ENCODE peak calls at places on chromosomes 13 and 19, in five cellular contexts. One of them, this sample, is unnamed.

GRCh38 chr13:41060723-41061074 is 610 bp upstream of the WBP4 start:
- DNase-seq in psoas muscle: peak
- DNase-seq in fibroblast of mammary gland: peak
- DNase-seq in heart right ventricle: peak
- DNase-seq in fibroblast of lung: no peak
- DNase-seq in this sample: peak

GRCh38 chr13:70784590-70784989 is 676.3 kb upstream of the KLHL1 start:
- DNase-seq in psoas muscle: no peak
- DNase-seq in fibroblast of mammary gland: no peak
- DNase-seq in heart right ventricle: no peak
- DNase-seq in fibroblast of lung: no peak
- DNase-seq in this sample: no peak

GRCh38 chr13:48773531-48774275 is 120.0 kb downstream of the CYSLTR2 start:
- DNase-seq in psoas muscle: no peak
- DNase-seq in fibroblast of mammary gland: no peak
- DNase-seq in heart right ventricle: no peak
- DNase-seq in fibroblast of lung: peak
- DNase-seq in this sample: no peak

GRCh38 chr13:32791545-32792172 is 205.4 kb downstream of the PDS5B start:
- DNase-seq in psoas muscle: no peak
- DNase-seq in fibroblast of mammary gland: peak
- DNase-seq in heart right ventricle: no peak
- DNase-seq in fibroblast of lung: no peak
- DNase-seq in this sample: no peak

GRCh38 chr19:46392252-46392801 is 21.0 kb downstream of the CCDC8 start:
- DNase-seq in psoas muscle: no peak
- DNase-seq in fibroblast of mammary gland: peak
- DNase-seq in heart right ventricle: no peak
- DNase-seq in fibroblast of lung: peak
- DNase-seq in this sample: peak

GRCh38 chr13:113321546-113321945 is 24.5 kb downstream of the LAMP1 start:
- DNase-seq in psoas muscle: peak
- DNase-seq in fibroblast of mammary gland: no peak
- DNase-seq in heart right ventricle: no peak
- DNase-seq in fibroblast of lung: no peak
- DNase-seq in this sample: no peak

GRCh38 chr13:25180795-25181537 is 8.9 kb upstream of the AMER2 start:
- DNase-seq in psoas muscle: no peak
- DNase-seq in fibroblast of mammary gland: no peak
- DNase-seq in heart right ventricle: no peak
- DNase-seq in fibroblast of lung: no peak
- DNase-seq in this sample: no peak

GRCh38 chr19:46364359-46364758 is 17.5 kb downstream of the PPP5C start:
- DNase-seq in psoas muscle: no peak
- DNase-seq in fibroblast of mammary gland: no peak
- DNase-seq in heart right ventricle: no peak
- DNase-seq in fibroblast of lung: no peak
- DNase-seq in this sample: no peak

GRCh38 chr19:7986321-7987083 is 18.9 kb downstream of the ELAVL1 start:
- DNase-seq in psoas muscle: no peak
- DNase-seq in fibroblast of mammary gland: peak
- DNase-seq in heart right ventricle: no peak
- DNase-seq in fibroblast of lung: peak
- DNase-seq in this sample: no peak

GRCh38 chr19:48685583-48685982 is 10.2 kb upstream of the FUT2 start:
- DNase-seq in psoas muscle: no peak
- DNase-seq in fibroblast of mammary gland: no peak
- DNase-seq in heart right ventricle: no peak
- DNase-seq in fibroblast of lung: no peak
- DNase-seq in this sample: no peak

GRCh38 chr13:80923907-80924306 is 583.0 kb upstream of the SPRY2 start:
- DNase-seq in psoas muscle: no peak
- DNase-seq in fibroblast of mammary gland: peak
- DNase-seq in heart right ventricle: no peak
- DNase-seq in fibroblast of lung: peak
- DNase-seq in this sample: no peak

GRCh38 chr13:27176772-27177171 is 5.2 kb upstream of the USP12 start:
- DNase-seq in psoas muscle: no peak
- DNase-seq in fibroblast of mammary gland: no peak
- DNase-seq in heart right ventricle: no peak
- DNase-seq in fibroblast of lung: no peak
- DNase-seq in this sample: no peak

GRCh38 chr19:45428385-45429231 is 4.9 kb upstream of the ERCC1 start:
- DNase-seq in psoas muscle: peak
- DNase-seq in fibroblast of mammary gland: peak
- DNase-seq in heart right ventricle: peak
- DNase-seq in fibroblast of lung: peak
- DNase-seq in this sample: peak

GRCh38 chr13:33441015-33441414 is 155.5 kb upstream of the STARD13 start:
- DNase-seq in psoas muscle: no peak
- DNase-seq in fibroblast of mammary gland: peak
- DNase-seq in heart right ventricle: no peak
- DNase-seq in fibroblast of lung: peak
- DNase-seq in this sample: no peak

GRCh38 chr19:33368074-33368864 is 5.2 kb upstream of the CEBPG start:
- DNase-seq in psoas muscle: no peak
- DNase-seq in fibroblast of mammary gland: peak
- DNase-seq in heart right ventricle: no peak
- DNase-seq in fibroblast of lung: peak
- DNase-seq in this sample: no peak

GRCh38 chr19:10816691-10817090 is 19.3 kb downstream of the TMED1 start:
- DNase-seq in psoas muscle: no peak
- DNase-seq in fibroblast of mammary gland: no peak
- DNase-seq in heart right ventricle: no peak
- DNase-seq in fibroblast of lung: no peak
- DNase-seq in this sample: no peak

GRCh38 chr13:34533941-34534340 is 408.1 kb upstream of the NBEA start:
- DNase-seq in psoas muscle: no peak
- DNase-seq in fibroblast of mammary gland: no peak
- DNase-seq in heart right ventricle: no peak
- DNase-seq in fibroblast of lung: no peak
- DNase-seq in this sample: no peak

GRCh38 chr13:41443969-41444368 is 13.4 kb upstream of the RGCC start:
- DNase-seq in psoas muscle: no peak
- DNase-seq in fibroblast of mammary gland: no peak
- DNase-seq in heart right ventricle: no peak
- DNase-seq in fibroblast of lung: no peak
- DNase-seq in this sample: no peak

GRCh38 chr19:28066161-28066560 is 1146.8 kb downstream of the UQCRFS1 start:
- DNase-seq in psoas muscle: no peak
- DNase-seq in fibroblast of mammary gland: no peak
- DNase-seq in heart right ventricle: no peak
- DNase-seq in fibroblast of lung: no peak
- DNase-seq in this sample: no peak

GRCh38 chr19:15316498-15316897 is 15.8 kb downstream of the BRD4 start:
- DNase-seq in psoas muscle: no peak
- DNase-seq in fibroblast of mammary gland: no peak
- DNase-seq in heart right ventricle: no peak
- DNase-seq in fibroblast of lung: no peak
- DNase-seq in this sample: no peak

GRCh38 chr13:101520672-101521071 is 68.2 kb downstream of the ITGBL1 start:
- DNase-seq in psoas muscle: no peak
- DNase-seq in fibroblast of mammary gland: peak
- DNase-seq in heart right ventricle: no peak
- DNase-seq in fibroblast of lung: peak
- DNase-seq in this sample: no peak

GRCh38 chr19:10586396-10586795 is 716 bp downstream of the AP1M2 start:
- DNase-seq in psoas muscle: no peak
- DNase-seq in fibroblast of mammary gland: no peak
- DNase-seq in heart right ventricle: no peak
- DNase-seq in fibroblast of lung: no peak
- DNase-seq in this sample: no peak

GRCh38 chr19:3827306-3827705 is 41.1 kb upstream of the MATK start:
- DNase-seq in psoas muscle: no peak
- DNase-seq in fibroblast of mammary gland: no peak
- DNase-seq in heart right ventricle: no peak
- DNase-seq in fibroblast of lung: no peak
- DNase-seq in this sample: no peak

GRCh38 chr19:46616631-46617322 is 8.1 kb downstream of the PTGIR start:
- DNase-seq in psoas muscle: peak
- DNase-seq in fibroblast of mammary gland: peak
- DNase-seq in heart right ventricle: peak
- DNase-seq in fibroblast of lung: peak
- DNase-seq in this sample: no peak

GRCh38 chr13:48977973-48978372 is 2.3 kb downstream of the FNDC3A start:
- DNase-seq in psoas muscle: no peak
- DNase-seq in fibroblast of mammary gland: peak
- DNase-seq in heart right ventricle: no peak
- DNase-seq in fibroblast of lung: no peak
- DNase-seq in this sample: no peak

GRCh38 chr19:47381653-47382279 is 32.7 kb downstream of the DHX34 start:
- DNase-seq in psoas muscle: no peak
- DNase-seq in fibroblast of mammary gland: no peak
- DNase-seq in heart right ventricle: no peak
- DNase-seq in fibroblast of lung: no peak
- DNase-seq in this sample: no peak

GRCh38 chr13:110912651-110913051 is 2.2 kb downstream of the ANKRD10 start:
- DNase-seq in psoas muscle: peak
- DNase-seq in fibroblast of mammary gland: peak
- DNase-seq in heart right ventricle: no peak
- DNase-seq in fibroblast of lung: peak
- DNase-seq in this sample: no peak

GRCh38 chr19:12015753-12016116 is 19.7 kb downstream of the ZNF433 start:
- DNase-seq in psoas muscle: no peak
- DNase-seq in fibroblast of mammary gland: no peak
- DNase-seq in heart right ventricle: no peak
- DNase-seq in fibroblast of lung: no peak
- DNase-seq in this sample: no peak

GRCh38 chr13:92621985-92622384 is 604.6 kb upstream of the GPC6 start:
- DNase-seq in psoas muscle: no peak
- DNase-seq in fibroblast of mammary gland: no peak
- DNase-seq in heart right ventricle: no peak
- DNase-seq in fibroblast of lung: no peak
- DNase-seq in this sample: no peak
- H3K4me3 ChIP-seq in psoas muscle: no peak
- H3K4me3 ChIP-seq in fibroblast of mammary gland: no peak
- H3K4me3 ChIP-seq in heart right ventricle: no peak
- H3K4me3 ChIP-seq in fibroblast of lung: no peak
- H3K4me3 ChIP-seq in this sample: no peak

GRCh38 chr19:56079609-56080008 is 41.5 kb downstream of the ZNF787 start:
- DNase-seq in psoas muscle: no peak
- DNase-seq in fibroblast of mammary gland: no peak
- DNase-seq in heart right ventricle: no peak
- DNase-seq in fibroblast of lung: no peak
- DNase-seq in this sample: no peak

GRCh38 chr19:56084835-56085536 is 36.1 kb downstream of the ZNF787 start:
- DNase-seq in psoas muscle: no peak
- DNase-seq in fibroblast of mammary gland: no peak
- DNase-seq in heart right ventricle: no peak
- DNase-seq in fibroblast of lung: no peak
- DNase-seq in this sample: no peak

GRCh38 chr19:56076413-56076998 is 44.6 kb downstream of the ZNF787 start:
- DNase-seq in psoas muscle: no peak
- DNase-seq in fibroblast of mammary gland: peak
- DNase-seq in heart right ventricle: no peak
- DNase-seq in fibroblast of lung: peak
- DNase-seq in this sample: peak

GRCh38 chr19:56083668-56084067 is 37.4 kb downstream of the ZNF787 start:
- DNase-seq in psoas muscle: no peak
- DNase-seq in fibroblast of mammary gland: no peak
- DNase-seq in heart right ventricle: no peak
- DNase-seq in fibroblast of lung: no peak
- DNase-seq in this sample: no peak

DNA sequence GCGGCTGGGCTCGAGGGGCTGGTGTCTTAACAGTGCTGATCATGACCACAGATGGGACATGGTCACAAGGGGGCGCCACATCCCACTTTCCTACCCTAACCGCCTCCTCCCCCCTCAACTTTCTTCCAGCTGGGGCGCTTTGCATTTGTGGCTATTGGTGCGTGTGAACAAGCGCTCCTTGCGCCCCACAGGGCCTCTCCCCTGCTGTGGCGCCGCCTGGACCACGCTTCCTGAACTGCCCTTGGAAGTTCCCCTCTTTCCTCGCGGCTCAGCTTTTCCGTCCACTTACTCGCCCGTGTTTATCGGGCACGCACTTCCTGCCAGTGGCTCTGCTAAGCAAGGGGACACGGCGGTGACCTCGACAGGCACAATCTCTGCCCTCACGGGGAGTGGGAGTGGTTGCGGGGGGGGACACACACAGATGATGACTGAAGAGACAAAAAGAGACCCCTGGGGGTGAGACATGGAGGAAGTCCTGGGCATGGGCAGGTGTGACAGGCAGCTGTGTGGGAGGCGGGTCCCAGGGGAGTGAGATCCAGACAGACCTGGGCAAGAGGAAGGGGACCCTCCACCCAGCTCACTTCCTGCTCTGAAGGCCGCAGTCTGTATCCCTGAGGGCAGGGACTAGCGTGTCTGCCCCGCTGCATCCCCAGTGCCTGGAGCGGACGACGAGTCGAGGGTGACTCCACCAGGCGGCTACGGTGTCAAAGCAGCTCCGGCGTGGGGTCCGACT is 40.3 kb downstream of the ZNF787 start:
- DNase-seq in psoas muscle: peak
- DNase-seq in fibroblast of mammary gland: peak
- DNase-seq in heart right ventricle: peak
- DNase-seq in fibroblast of lung: peak
- DNase-seq in this sample: peak
- TF ChIP-seq CTCF in psoas muscle: peak
- TF ChIP-seq CTCF in fibroblast of mammary gland: peak
- TF ChIP-seq CTCF in heart right ventricle: peak
- TF ChIP-seq CTCF in fibroblast of lung: peak
- TF ChIP-seq CTCF in this sample: peak

GRCh38 chr13:38520041-38520440 is 166.8 kb upstream of the FREM2 start:
- DNase-seq in psoas muscle: no peak
- DNase-seq in fibroblast of mammary gland: no peak
- DNase-seq in heart right ventricle: no peak
- DNase-seq in fibroblast of lung: no peak
- DNase-seq in this sample: no peak
- H3K4me3 ChIP-seq in psoas muscle: no peak
- H3K4me3 ChIP-seq in fibroblast of mammary gland: no peak
- H3K4me3 ChIP-seq in heart right ventricle: no peak
- H3K4me3 ChIP-seq in fibroblast of lung: no peak
- H3K4me3 ChIP-seq in this sample: no peak

DNA sequence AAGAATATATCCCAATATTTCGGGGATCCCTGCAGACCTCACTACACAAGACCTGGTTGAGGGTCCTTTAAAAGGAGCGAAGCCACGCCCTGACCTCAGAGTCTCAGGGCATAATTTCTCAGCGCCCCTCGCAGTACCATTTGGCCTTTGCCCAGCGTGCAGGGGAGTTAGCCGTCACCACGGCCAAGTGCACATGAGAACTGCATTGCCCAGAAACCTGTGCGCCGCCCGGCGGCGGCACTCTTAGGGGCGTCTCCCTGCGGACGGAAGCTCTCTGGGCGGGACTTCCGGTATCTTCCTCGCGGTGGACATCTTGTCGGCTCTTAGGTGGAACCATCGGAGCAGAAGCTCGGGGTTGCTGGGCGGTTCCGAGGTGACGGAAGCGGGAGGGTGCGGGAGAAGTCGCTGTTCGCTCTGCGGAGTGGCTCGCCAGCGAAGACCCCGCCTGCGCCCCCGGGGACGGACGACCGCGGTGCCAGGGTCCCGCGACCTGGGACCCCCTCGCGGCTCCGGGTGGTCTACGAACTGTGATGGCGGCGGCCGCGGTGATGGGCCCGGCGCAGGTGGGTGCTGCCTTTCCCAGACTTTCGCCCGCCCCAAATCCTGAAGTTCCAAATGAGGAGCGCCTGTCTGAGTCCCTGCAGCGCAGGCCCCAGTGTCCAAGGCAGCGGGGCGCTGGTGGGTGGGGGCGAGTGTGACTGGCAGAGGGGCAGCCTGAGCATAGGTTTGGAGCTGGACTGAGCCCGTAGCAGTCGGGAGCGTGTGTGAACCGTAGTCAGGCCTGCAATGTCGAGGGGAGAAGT is at the start of gene ZNF134:
- DNase-seq in psoas muscle: peak
- DNase-seq in fibroblast of mammary gland: peak
- DNase-seq in heart right ventricle: peak
- DNase-seq in fibroblast of lung: peak
- DNase-seq in this sample: peak
- TF ChIP-seq CTCF in psoas muscle: peak
- TF ChIP-seq CTCF in fibroblast of mammary gland: peak
- TF ChIP-seq CTCF in heart right ventricle: no peak
- TF ChIP-seq CTCF in fibroblast of lung: peak
- TF ChIP-seq CTCF in this sample: no peak